ENCODE peak calls at places on chromosomes 11 and 22, in ten cellular contexts. One of them, this sample, is unnamed.

GRCh38 chr11:116123739-116124138 is 619.5 kb upstream of the CADM1 start:
- DNase-seq in suprapubic skin: no peak
- DNase-seq in uterus: no peak
- DNase-seq in A549: no peak
- DNase-seq in Peyer's patch: no peak
- DNase-seq in thyroid gland: no peak
- DNase-seq in body of pancreas: no peak
- DNase-seq in endothelial cell of umbilical vein: no peak
- DNase-seq in tibial nerve: no peak
- DNase-seq in right lobe of liver: no peak
- DNase-seq in this sample: no peak

GRCh38 chr22:18985761-18986160 is 49.7 kb upstream of the PRODH start:
- DNase-seq in suprapubic skin: no peak
- DNase-seq in uterus: no peak
- DNase-seq in A549: no peak
- DNase-seq in Peyer's patch: no peak
- DNase-seq in thyroid gland: no peak
- DNase-seq in body of pancreas: no peak
- DNase-seq in endothelial cell of umbilical vein: no peak
- DNase-seq in tibial nerve: no peak
- DNase-seq in right lobe of liver: peak
- DNase-seq in this sample: no peak

GRCh38 chr11:119629834-119630624 is 99.0 kb downstream of the NECTIN1 start:
- DNase-seq in suprapubic skin: no peak
- DNase-seq in uterus: no peak
- DNase-seq in A549: no peak
- DNase-seq in Peyer's patch: no peak
- DNase-seq in thyroid gland: no peak
- DNase-seq in body of pancreas: no peak
- DNase-seq in endothelial cell of umbilical vein: no peak
- DNase-seq in tibial nerve: no peak
- DNase-seq in right lobe of liver: no peak
- DNase-seq in this sample: no peak

GRCh38 chr11:78787696-78788095 is 213.0 kb upstream of the NARS2 start:
- DNase-seq in suprapubic skin: no peak
- DNase-seq in uterus: no peak
- DNase-seq in A549: no peak
- DNase-seq in Peyer's patch: no peak
- DNase-seq in thyroid gland: peak
- DNase-seq in body of pancreas: no peak
- DNase-seq in endothelial cell of umbilical vein: no peak
- DNase-seq in tibial nerve: no peak
- DNase-seq in right lobe of liver: no peak
- DNase-seq in this sample: no peak

GRCh38 chr11:20027546-20028014 is 132.7 kb downstream of the DBX1 start:
- DNase-seq in suprapubic skin: no peak
- DNase-seq in uterus: no peak
- DNase-seq in A549: no peak
- DNase-seq in Peyer's patch: no peak
- DNase-seq in thyroid gland: no peak
- DNase-seq in body of pancreas: no peak
- DNase-seq in endothelial cell of umbilical vein: no peak
- DNase-seq in tibial nerve: no peak
- DNase-seq in right lobe of liver: no peak
- DNase-seq in this sample: no peak

GRCh38 chr11:12330491-12331231 is 46.7 kb upstream of the PARVA start:
- DNase-seq in suprapubic skin: no peak
- DNase-seq in uterus: no peak
- DNase-seq in A549: no peak
- DNase-seq in Peyer's patch: no peak
- DNase-seq in thyroid gland: no peak
- DNase-seq in body of pancreas: no peak
- DNase-seq in endothelial cell of umbilical vein: no peak
- DNase-seq in tibial nerve: no peak
- DNase-seq in right lobe of liver: no peak
- DNase-seq in this sample: peak

GRCh38 chr11:43944761-43945311 is 2.4 kb downstream of the C11orf96 start:
- DNase-seq in suprapubic skin: no peak
- DNase-seq in uterus: peak
- DNase-seq in A549: peak
- DNase-seq in Peyer's patch: peak
- DNase-seq in thyroid gland: no peak
- DNase-seq in body of pancreas: peak
- DNase-seq in endothelial cell of umbilical vein: peak
- DNase-seq in tibial nerve: peak
- DNase-seq in right lobe of liver: peak
- DNase-seq in this sample: peak

GRCh38 chr11:105000797-105001196 is 22.2 kb downstream of the CASP5 start:
- DNase-seq in suprapubic skin: no peak
- DNase-seq in uterus: no peak
- DNase-seq in A549: peak
- DNase-seq in Peyer's patch: peak
- DNase-seq in thyroid gland: no peak
- DNase-seq in body of pancreas: no peak
- DNase-seq in endothelial cell of umbilical vein: peak
- DNase-seq in tibial nerve: no peak
- DNase-seq in right lobe of liver: no peak
- DNase-seq in this sample: no peak

GRCh38 chr11:110759972-110760381 is 47.7 kb upstream of the ARHGAP20 start:
- DNase-seq in suprapubic skin: no peak
- DNase-seq in uterus: no peak
- DNase-seq in A549: no peak
- DNase-seq in Peyer's patch: no peak
- DNase-seq in thyroid gland: peak
- DNase-seq in body of pancreas: peak
- DNase-seq in endothelial cell of umbilical vein: peak
- DNase-seq in tibial nerve: no peak
- DNase-seq in right lobe of liver: no peak
- DNase-seq in this sample: no peak

GRCh38 chr11:124886978-124887666 is 10.5 kb downstream of the ROBO4 start:
- DNase-seq in suprapubic skin: no peak
- DNase-seq in uterus: no peak
- DNase-seq in A549: no peak
- DNase-seq in Peyer's patch: no peak
- DNase-seq in thyroid gland: no peak
- DNase-seq in body of pancreas: no peak
- DNase-seq in endothelial cell of umbilical vein: no peak
- DNase-seq in tibial nerve: no peak
- DNase-seq in right lobe of liver: no peak
- DNase-seq in this sample: no peak

GRCh38 chr11:12211331-12212065 is 101.1 kb downstream of the MICAL2 start:
- DNase-seq in suprapubic skin: no peak
- DNase-seq in uterus: no peak
- DNase-seq in A549: no peak
- DNase-seq in Peyer's patch: no peak
- DNase-seq in thyroid gland: no peak
- DNase-seq in body of pancreas: no peak
- DNase-seq in endothelial cell of umbilical vein: no peak
- DNase-seq in tibial nerve: no peak
- DNase-seq in right lobe of liver: no peak
- DNase-seq in this sample: no peak

DNA sequence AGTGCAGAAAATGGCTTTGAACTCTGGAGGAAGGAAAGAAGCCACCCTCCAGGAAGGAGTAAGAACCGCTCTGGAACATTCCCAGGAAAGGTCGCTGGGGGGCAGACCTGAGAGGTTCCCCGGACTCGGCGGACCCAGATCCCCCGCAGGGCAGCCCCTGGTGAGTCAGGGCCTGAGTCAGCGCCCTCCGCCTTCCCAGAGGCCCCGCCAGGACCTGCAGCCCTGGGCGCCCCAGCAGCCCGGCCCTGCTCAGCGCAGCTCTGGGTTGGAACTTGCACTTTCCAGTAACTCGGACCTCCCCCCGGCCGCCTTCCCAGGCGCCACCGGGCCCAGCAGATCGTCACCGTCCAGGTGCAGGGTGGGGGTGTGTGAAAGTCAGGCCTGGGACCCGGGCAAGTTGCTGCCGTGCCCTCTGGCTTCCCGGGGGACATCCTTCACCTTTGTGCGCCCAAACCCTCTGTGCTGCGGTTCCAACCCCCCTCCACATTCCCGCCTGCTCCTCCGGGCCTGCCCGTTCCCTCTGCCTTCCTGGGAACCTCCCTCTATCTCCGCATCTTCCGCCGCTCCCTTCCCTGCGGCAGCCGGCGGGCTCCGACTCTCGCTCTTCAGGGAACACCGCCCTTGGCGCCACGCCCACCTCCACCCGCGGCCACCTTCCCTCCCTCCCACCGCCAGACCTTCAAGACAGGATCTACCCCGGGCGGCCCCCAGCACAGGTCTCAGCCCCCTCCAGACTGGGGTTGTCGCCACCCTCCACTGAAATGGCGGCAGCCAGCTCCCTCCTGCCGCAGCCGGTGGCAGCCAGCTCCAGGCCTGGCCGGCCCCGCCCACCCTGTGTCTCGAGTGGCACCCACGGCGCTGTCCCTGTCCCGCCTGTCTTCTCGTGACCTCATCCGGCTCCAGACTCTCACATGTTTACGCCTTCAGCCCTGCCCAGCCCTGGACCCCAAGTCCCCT is 36.8 kb upstream of the WNT7B start:
- DNase-seq in suprapubic skin: peak
- DNase-seq in uterus: peak
- DNase-seq in A549: peak
- DNase-seq in Peyer's patch: peak
- DNase-seq in thyroid gland: peak
- DNase-seq in body of pancreas: peak
- DNase-seq in endothelial cell of umbilical vein: peak
- DNase-seq in tibial nerve: peak
- DNase-seq in right lobe of liver: peak
- DNase-seq in this sample: peak
- TF ChIP-seq POLR2A in suprapubic skin: no peak
- TF ChIP-seq POLR2A in uterus: peak
- TF ChIP-seq POLR2A in A549: peak
- TF ChIP-seq POLR2A in Peyer's patch: peak
- TF ChIP-seq POLR2A in thyroid gland: no peak
- TF ChIP-seq POLR2A in body of pancreas: peak
- TF ChIP-seq POLR2A in endothelial cell of umbilical vein: peak
- TF ChIP-seq POLR2A in tibial nerve: peak
- TF ChIP-seq POLR2A in right lobe of liver: peak
- TF ChIP-seq POLR2A in this sample: peak

GRCh38 chr22:26172389-26172990 is 3.2 kb downstream of the SEZ6L start:
- DNase-seq in suprapubic skin: peak
- DNase-seq in uterus: no peak
- DNase-seq in A549: peak
- DNase-seq in Peyer's patch: peak
- DNase-seq in thyroid gland: peak
- DNase-seq in body of pancreas: peak
- DNase-seq in endothelial cell of umbilical vein: peak
- DNase-seq in tibial nerve: no peak
- DNase-seq in right lobe of liver: peak
- DNase-seq in this sample: no peak

GRCh38 chr22:26170112-26170492 is 840 bp downstream of the SEZ6L start:
- DNase-seq in suprapubic skin: peak
- DNase-seq in uterus: no peak
- DNase-seq in A549: no peak
- DNase-seq in Peyer's patch: no peak
- DNase-seq in thyroid gland: no peak
- DNase-seq in body of pancreas: no peak
- DNase-seq in endothelial cell of umbilical vein: no peak
- DNase-seq in tibial nerve: no peak
- DNase-seq in right lobe of liver: no peak
- DNase-seq in this sample: no peak

GRCh38 chr22:26169312-26170111 is at the start of gene SEZ6L:
- DNase-seq in suprapubic skin: peak
- DNase-seq in uterus: no peak
- DNase-seq in A549: no peak
- DNase-seq in Peyer's patch: no peak
- DNase-seq in thyroid gland: peak
- DNase-seq in body of pancreas: peak
- DNase-seq in endothelial cell of umbilical vein: no peak
- DNase-seq in tibial nerve: no peak
- DNase-seq in right lobe of liver: no peak
- DNase-seq in this sample: no peak

GRCh38 chr22:26170795-26171194 is 1.5 kb downstream of the SEZ6L start:
- DNase-seq in suprapubic skin: peak
- DNase-seq in uterus: no peak
- DNase-seq in A549: no peak
- DNase-seq in Peyer's patch: no peak
- DNase-seq in thyroid gland: no peak
- DNase-seq in body of pancreas: peak
- DNase-seq in endothelial cell of umbilical vein: no peak
- DNase-seq in tibial nerve: no peak
- DNase-seq in right lobe of liver: no peak
- DNase-seq in this sample: peak

GRCh38 chr22:26174280-26174679 is 5.0 kb downstream of the SEZ6L start:
- DNase-seq in suprapubic skin: peak
- DNase-seq in uterus: no peak
- DNase-seq in A549: peak
- DNase-seq in Peyer's patch: no peak
- DNase-seq in thyroid gland: no peak
- DNase-seq in body of pancreas: peak
- DNase-seq in endothelial cell of umbilical vein: no peak
- DNase-seq in tibial nerve: no peak
- DNase-seq in right lobe of liver: no peak
- DNase-seq in this sample: no peak
- TF ChIP-seq CTCF in suprapubic skin: no peak
- TF ChIP-seq CTCF in uterus: no peak
- TF ChIP-seq CTCF in A549: no peak
- TF ChIP-seq CTCF in Peyer's patch: no peak
- TF ChIP-seq CTCF in thyroid gland: no peak
- TF ChIP-seq CTCF in body of pancreas: no peak
- TF ChIP-seq CTCF in endothelial cell of umbilical vein: no peak
- TF ChIP-seq CTCF in tibial nerve: no peak
- TF ChIP-seq CTCF in right lobe of liver: no peak
- TF ChIP-seq CTCF in this sample: no peak

DNA sequence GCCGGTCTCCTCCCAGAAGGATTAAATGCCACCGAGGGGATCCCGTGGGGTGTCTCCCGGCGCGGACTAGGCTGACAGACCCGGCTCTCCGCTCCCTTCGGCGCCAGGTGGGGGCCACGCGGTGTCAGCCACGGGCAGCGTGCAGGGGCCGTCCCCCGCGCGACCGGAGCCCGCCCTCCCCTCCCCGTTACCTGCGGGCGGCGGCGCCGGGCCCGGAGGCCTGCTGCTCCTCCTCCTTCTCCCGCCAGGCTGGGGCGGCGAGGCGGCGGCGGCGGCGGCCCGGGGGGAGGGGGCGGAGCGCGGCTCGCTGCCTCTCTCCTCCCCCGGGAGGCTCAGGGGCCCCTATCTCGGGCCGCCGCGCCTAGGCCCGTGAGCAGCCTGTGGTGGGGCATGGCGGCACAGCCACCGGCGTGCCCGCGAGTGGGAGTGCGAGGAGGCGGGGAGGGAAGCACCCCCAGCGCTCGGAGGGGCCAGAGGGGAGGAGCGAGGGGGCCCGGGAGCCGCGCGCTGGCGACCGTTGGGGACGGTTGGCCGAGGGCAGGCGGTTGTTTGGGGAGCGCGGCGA is 451 bp downstream of the ZBTB44 start:
- DNase-seq in suprapubic skin: peak
- DNase-seq in uterus: peak
- DNase-seq in A549: no peak
- DNase-seq in Peyer's patch: peak
- DNase-seq in thyroid gland: peak
- DNase-seq in body of pancreas: peak
- DNase-seq in endothelial cell of umbilical vein: peak
- DNase-seq in tibial nerve: no peak
- DNase-seq in right lobe of liver: peak
- DNase-seq in this sample: peak
- TF ChIP-seq POLR2A in suprapubic skin: no peak
- TF ChIP-seq POLR2A in uterus: no peak
- TF ChIP-seq POLR2A in A549: peak
- TF ChIP-seq POLR2A in Peyer's patch: no peak
- TF ChIP-seq POLR2A in thyroid gland: no peak
- TF ChIP-seq POLR2A in body of pancreas: peak
- TF ChIP-seq POLR2A in endothelial cell of umbilical vein: no peak
- TF ChIP-seq POLR2A in tibial nerve: no peak
- TF ChIP-seq POLR2A in right lobe of liver: peak
- TF ChIP-seq POLR2A in this sample: no peak

GRCh38 chr22:23984430-23984829 is 4.5 kb downstream of the GSTT2 start:
- DNase-seq in suprapubic skin: no peak
- DNase-seq in uterus: no peak
- DNase-seq in A549: peak
- DNase-seq in Peyer's patch: no peak
- DNase-seq in thyroid gland: no peak
- DNase-seq in body of pancreas: no peak
- DNase-seq in endothelial cell of umbilical vein: peak
- DNase-seq in tibial nerve: no peak
- DNase-seq in right lobe of liver: no peak
- DNase-seq in this sample: no peak
- TF ChIP-seq CTCF in suprapubic skin: peak
- TF ChIP-seq CTCF in uterus: no peak
- TF ChIP-seq CTCF in A549: peak
- TF ChIP-seq CTCF in Peyer's patch: no peak
- TF ChIP-seq CTCF in thyroid gland: no peak
- TF ChIP-seq CTCF in body of pancreas: no peak
- TF ChIP-seq CTCF in endothelial cell of umbilical vein: peak
- TF ChIP-seq CTCF in tibial nerve: no peak
- TF ChIP-seq CTCF in right lobe of liver: peak
- TF ChIP-seq CTCF in this sample: peak